ENCODE peak calls at places on chromosomes 4 and X, in six cellular contexts. One of them, this sample, is unnamed.

GRCh38 chr4:145984563-145984962 is 45.9 kb upstream of the ZNF827 start:
- DNase-seq in CD4-positive, alpha-beta T cell: no peak
- DNase-seq in foreskin fibroblast: no peak
- DNase-seq in choroid plexus epithelial cell: no peak
- DNase-seq in glutamatergic neuron: no peak
- DNase-seq in AG04450: no peak
- DNase-seq in this sample: no peak

GRCh38 chr4:108336076-108336475 is 167.3 kb upstream of the LEF1 start:
- DNase-seq in foreskin fibroblast: peak; percentile 14
- DNase-seq in choroid plexus epithelial cell: peak; percentile 50
- DNase-seq in CD4-positive, alpha-beta T cell: no peak
- DNase-seq in glutamatergic neuron: no peak
- DNase-seq in AG04450: no peak
- DNase-seq in this sample: no peak

GRCh38 chr4:52946811-52947210 is 84.7 kb downstream of the RASL11B start:
- DNase-seq in choroid plexus epithelial cell: no peak
- DNase-seq in glutamatergic neuron: no peak
- DNase-seq in foreskin fibroblast: no peak
- DNase-seq in AG04450: no peak
- DNase-seq in CD4-positive, alpha-beta T cell: no peak
- DNase-seq in this sample: no peak

GRCh38 chrX:134607523-134607922 is 50.7 kb downstream of the PLAC1 start:
- DNase-seq in choroid plexus epithelial cell: no peak
- DNase-seq in CD4-positive, alpha-beta T cell: no peak
- DNase-seq in glutamatergic neuron: no peak
- DNase-seq in foreskin fibroblast: no peak
- DNase-seq in AG04450: no peak
- DNase-seq in this sample: no peak

GRCh38 chrX:3962511-3963350 is 249.3 kb upstream of the PRKX start:
- DNase-seq in AG04450: no peak
- DNase-seq in foreskin fibroblast: peak; percentile 57
- DNase-seq in choroid plexus epithelial cell: peak; percentile 30
- DNase-seq in CD4-positive, alpha-beta T cell: no peak
- DNase-seq in glutamatergic neuron: no peak
- DNase-seq in this sample: peak; percentile 65

GRCh38 chr4:144868309-144868708 is 222.4 kb downstream of the HHIP start:
- DNase-seq in foreskin fibroblast: no peak
- DNase-seq in choroid plexus epithelial cell: no peak
- DNase-seq in CD4-positive, alpha-beta T cell: no peak
- DNase-seq in glutamatergic neuron: no peak
- DNase-seq in AG04450: no peak
- DNase-seq in this sample: no peak

GRCh38 chrX:52346462-52347165 is 22.2 kb upstream of the XAGE2 start:
- DNase-seq in CD4-positive, alpha-beta T cell: no peak
- DNase-seq in foreskin fibroblast: peak; percentile 14
- DNase-seq in AG04450: no peak
- DNase-seq in choroid plexus epithelial cell: peak; percentile 2
- DNase-seq in glutamatergic neuron: no peak
- DNase-seq in this sample: peak; percentile 48

GRCh38 chr4:137768196-137768595 is 235.9 kb upstream of the PCDH18 start:
- DNase-seq in CD4-positive, alpha-beta T cell: no peak
- DNase-seq in foreskin fibroblast: peak; percentile 30
- DNase-seq in AG04450: no peak
- DNase-seq in glutamatergic neuron: no peak
- DNase-seq in choroid plexus epithelial cell: peak; percentile 32
- DNase-seq in this sample: no peak

GRCh38 chrX:65828599-65828998 is 161.1 kb downstream of the MSN start:
- DNase-seq in AG04450: no peak
- DNase-seq in foreskin fibroblast: no peak
- DNase-seq in choroid plexus epithelial cell: no peak
- DNase-seq in glutamatergic neuron: no peak
- DNase-seq in CD4-positive, alpha-beta T cell: no peak
- DNase-seq in this sample: no peak

GRCh38 chrX:71537743-71538142 is 4.8 kb downstream of the OGT start:
- DNase-seq in glutamatergic neuron: no peak
- DNase-seq in foreskin fibroblast: no peak
- DNase-seq in AG04450: no peak
- DNase-seq in choroid plexus epithelial cell: no peak
- DNase-seq in CD4-positive, alpha-beta T cell: no peak
- DNase-seq in this sample: no peak

GRCh38 chr4:1363540-1363939 is 16.5 kb downstream of the UVSSA start:
- DNase-seq in CD4-positive, alpha-beta T cell: no peak
- DNase-seq in glutamatergic neuron: no peak
- DNase-seq in AG04450: no peak
- DNase-seq in choroid plexus epithelial cell: no peak
- DNase-seq in foreskin fibroblast: no peak
- DNase-seq in this sample: no peak

GRCh38 chr4:100688368-100688767 is 170.5 kb upstream of the EMCN start:
- DNase-seq in foreskin fibroblast: no peak
- DNase-seq in CD4-positive, alpha-beta T cell: no peak
- DNase-seq in AG04450: no peak
- DNase-seq in choroid plexus epithelial cell: no peak
- DNase-seq in glutamatergic neuron: no peak
- DNase-seq in this sample: no peak

GRCh38 chr4:148097811-148098210 is 344.4 kb downstream of the NR3C2 start:
- DNase-seq in choroid plexus epithelial cell: no peak
- DNase-seq in glutamatergic neuron: no peak
- DNase-seq in AG04450: no peak
- DNase-seq in CD4-positive, alpha-beta T cell: no peak
- DNase-seq in foreskin fibroblast: no peak
- DNase-seq in this sample: no peak

GRCh38 chrX:63513825-63514574 is 162.9 kb upstream of the SPIN4 start:
- DNase-seq in foreskin fibroblast: peak; percentile 82
- DNase-seq in choroid plexus epithelial cell: peak; percentile 77
- DNase-seq in glutamatergic neuron: no peak
- DNase-seq in AG04450: peak; percentile 56
- DNase-seq in CD4-positive, alpha-beta T cell: no peak
- DNase-seq in this sample: no peak

GRCh38 chr4:57102050-57102564 is 8.1 kb downstream of the IGFBP7 start:
- DNase-seq in foreskin fibroblast: peak; percentile 90
- DNase-seq in choroid plexus epithelial cell: peak; percentile 98
- DNase-seq in AG04450: peak; percentile 68
- DNase-seq in glutamatergic neuron: no peak
- DNase-seq in CD4-positive, alpha-beta T cell: no peak
- DNase-seq in this sample: no peak

GRCh38 chr4:17707671-17708070 is 73.8 kb downstream of the FAM184B start:
- DNase-seq in glutamatergic neuron: no peak
- DNase-seq in AG04450: no peak
- DNase-seq in foreskin fibroblast: no peak
- DNase-seq in CD4-positive, alpha-beta T cell: no peak
- DNase-seq in choroid plexus epithelial cell: no peak
- DNase-seq in this sample: no peak

GRCh38 chr4:5635826-5636196 is 72.5 kb downstream of the EVC2 start:
- DNase-seq in AG04450: peak; percentile 38
- DNase-seq in CD4-positive, alpha-beta T cell: no peak
- DNase-seq in glutamatergic neuron: no peak
- DNase-seq in foreskin fibroblast: peak; percentile 75
- DNase-seq in choroid plexus epithelial cell: peak; percentile 77
- DNase-seq in this sample: no peak

GRCh38 chrX:16869393-16870094 is 618 bp downstream of the RBBP7 start:
- DNase-seq in AG04450: no peak
- DNase-seq in choroid plexus epithelial cell: no peak
- DNase-seq in CD4-positive, alpha-beta T cell: peak; percentile 40
- DNase-seq in glutamatergic neuron: peak; percentile 54
- DNase-seq in foreskin fibroblast: peak; percentile 65
- DNase-seq in this sample: peak; percentile 67

GRCh38 chr4:53476232-53477037 is 99.0 kb downstream of the FIP1L1 start:
- DNase-seq in choroid plexus epithelial cell: peak; percentile 87
- DNase-seq in glutamatergic neuron: no peak
- DNase-seq in AG04450: peak; percentile 95
- DNase-seq in CD4-positive, alpha-beta T cell: no peak
- DNase-seq in foreskin fibroblast: peak; percentile 99
- DNase-seq in this sample: no peak

GRCh38 chrX:145405012-145405411 is 157.7 kb downstream of the SPANXN1 start:
- DNase-seq in CD4-positive, alpha-beta T cell: no peak
- DNase-seq in foreskin fibroblast: peak; percentile 0
- DNase-seq in glutamatergic neuron: no peak
- DNase-seq in choroid plexus epithelial cell: peak; percentile 13
- DNase-seq in AG04450: no peak
- DNase-seq in this sample: peak; percentile 21

GRCh38 chr4:107742791-107743190 is 22.8 kb upstream of the PAPSS1 start:
- DNase-seq in foreskin fibroblast: no peak
- DNase-seq in CD4-positive, alpha-beta T cell: no peak
- DNase-seq in AG04450: no peak
- DNase-seq in choroid plexus epithelial cell: no peak
- DNase-seq in glutamatergic neuron: no peak
- DNase-seq in this sample: no peak

GRCh38 chrX:129781134-129782014 is 1.6 kb downstream of the SASH3 start:
- DNase-seq in choroid plexus epithelial cell: peak; percentile 7
- DNase-seq in AG04450: no peak
- DNase-seq in CD4-positive, alpha-beta T cell: peak; percentile 72
- DNase-seq in foreskin fibroblast: no peak
- DNase-seq in glutamatergic neuron: no peak
- DNase-seq in this sample: no peak

GRCh38 chrX:20393944-20394343 is 127.2 kb upstream of the RPS6KA3 start:
- DNase-seq in AG04450: no peak
- DNase-seq in CD4-positive, alpha-beta T cell: no peak
- DNase-seq in choroid plexus epithelial cell: peak; percentile 13
- DNase-seq in foreskin fibroblast: no peak
- DNase-seq in glutamatergic neuron: no peak
- DNase-seq in this sample: no peak

GRCh38 chr4:184475096-184475461 is 729 bp upstream of the IRF2 start:
- DNase-seq in choroid plexus epithelial cell: peak; percentile 61
- DNase-seq in foreskin fibroblast: peak; percentile 77
- DNase-seq in AG04450: no peak
- DNase-seq in glutamatergic neuron: no peak
- DNase-seq in CD4-positive, alpha-beta T cell: peak; percentile 17
- DNase-seq in this sample: peak; percentile 13

GRCh38 chr4:190014771-190015537 is 12.1 kb downstream of the FRG2 start:
- DNase-seq in glutamatergic neuron: peak; percentile 66
- DNase-seq in AG04450: no peak
- DNase-seq in choroid plexus epithelial cell: peak; percentile 29
- DNase-seq in CD4-positive, alpha-beta T cell: no peak
- DNase-seq in foreskin fibroblast: peak; percentile 31
- DNase-seq in this sample: no peak

DNA sequence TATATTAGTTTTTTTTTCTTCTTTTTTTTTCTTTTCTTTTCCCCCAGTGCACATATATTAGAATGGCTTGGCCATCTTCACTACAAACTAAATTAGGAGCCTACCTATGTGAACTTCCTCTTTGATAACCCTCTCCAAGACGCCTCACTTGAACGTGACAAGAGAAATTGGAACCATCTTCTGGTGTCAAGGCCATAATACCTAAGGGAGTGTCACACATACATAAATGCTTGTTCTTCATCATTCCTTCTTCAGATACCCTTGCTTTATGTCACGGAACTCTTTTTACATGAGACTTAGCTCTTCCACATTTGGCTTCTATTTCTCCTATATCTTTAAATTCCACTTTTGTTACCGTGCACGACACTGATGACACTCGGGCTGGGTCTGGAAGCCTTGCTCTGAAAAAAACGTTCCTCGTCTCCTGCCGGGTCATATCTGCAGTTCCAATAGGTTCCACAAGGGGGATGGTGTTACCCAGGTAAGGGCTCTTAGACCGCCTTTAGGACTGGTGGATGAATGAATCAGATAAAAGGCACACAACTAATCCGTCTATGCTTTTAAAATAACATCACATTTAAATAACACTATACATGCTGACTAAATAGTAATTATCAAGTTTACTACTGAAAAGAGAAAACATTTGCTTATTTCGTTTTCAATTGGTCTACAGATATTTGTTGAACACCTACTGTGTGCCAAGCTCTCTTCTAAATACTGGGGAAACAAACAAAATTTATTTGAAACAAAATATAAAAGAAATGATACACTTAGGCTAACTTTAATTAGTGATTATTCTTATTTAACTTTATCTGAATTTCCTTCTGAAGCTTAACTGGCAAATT is 19.9 kb downstream of the DGAT2L6 start:
- DNase-seq in AG04450: no peak
- DNase-seq in choroid plexus epithelial cell: peak; percentile 73
- DNase-seq in glutamatergic neuron: peak; percentile 54
- DNase-seq in foreskin fibroblast: peak; percentile 53
- DNase-seq in CD4-positive, alpha-beta T cell: peak; percentile 40
- DNase-seq in this sample: peak; percentile 75
- TF ChIP-seq CTCF in AG04450: peak; percentile 61
- TF ChIP-seq CTCF in choroid plexus epithelial cell: peak; percentile 76
- TF ChIP-seq CTCF in glutamatergic neuron: peak; percentile 78
- TF ChIP-seq CTCF in foreskin fibroblast: peak; percentile 51
- TF ChIP-seq CTCF in CD4-positive, alpha-beta T cell: peak; percentile 63
- TF ChIP-seq CTCF in this sample: peak; percentile 46

GRCh38 chr4:25792200-25792791 is 70.5 kb downstream of the SEL1L3 start:
- DNase-seq in choroid plexus epithelial cell: peak; percentile 31
- DNase-seq in foreskin fibroblast: peak; percentile 11
- DNase-seq in glutamatergic neuron: peak; percentile 35
- DNase-seq in CD4-positive, alpha-beta T cell: no peak
- DNase-seq in AG04450: no peak
- DNase-seq in this sample: peak; percentile 71
- TF ChIP-seq CTCF in choroid plexus epithelial cell: peak; percentile 60
- TF ChIP-seq CTCF in foreskin fibroblast: peak; percentile 45
- TF ChIP-seq CTCF in glutamatergic neuron: no peak
- TF ChIP-seq CTCF in CD4-positive, alpha-beta T cell: no peak
- TF ChIP-seq CTCF in AG04450: peak; percentile 30
- TF ChIP-seq CTCF in this sample: peak; percentile 59

DNA sequence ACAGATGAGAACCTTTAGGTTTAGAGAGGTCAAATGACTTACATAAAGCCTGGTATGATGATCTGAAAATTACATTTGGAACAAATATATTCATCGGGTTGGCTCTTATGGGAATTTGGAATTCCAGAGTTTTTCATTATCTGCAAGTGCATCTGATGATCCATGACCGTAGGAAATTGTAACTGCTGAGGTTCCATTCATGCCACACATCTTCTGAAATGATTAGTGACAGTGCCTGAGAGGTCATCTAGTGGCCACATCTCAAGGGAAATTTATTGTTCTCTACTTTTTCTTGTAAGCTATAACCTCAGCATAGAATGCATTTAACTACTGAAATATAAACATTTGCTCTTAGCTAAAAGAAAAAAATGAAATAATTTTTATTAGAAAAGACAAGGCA is 105.8 kb upstream of the NWD2 start:
- DNase-seq in AG04450: no peak
- DNase-seq in CD4-positive, alpha-beta T cell: no peak
- DNase-seq in choroid plexus epithelial cell: no peak
- DNase-seq in foreskin fibroblast: no peak
- DNase-seq in glutamatergic neuron: no peak
- DNase-seq in this sample: no peak
- TF ChIP-seq CTCF in AG04450: no peak
- TF ChIP-seq CTCF in CD4-positive, alpha-beta T cell: no peak
- TF ChIP-seq CTCF in choroid plexus epithelial cell: no peak
- TF ChIP-seq CTCF in foreskin fibroblast: no peak
- TF ChIP-seq CTCF in glutamatergic neuron: no peak
- TF ChIP-seq CTCF in this sample: no peak

GRCh38 chrX:104306180-104306579 is 51.4 kb upstream of the ESX1 start:
- DNase-seq in CD4-positive, alpha-beta T cell: no peak
- DNase-seq in foreskin fibroblast: no peak
- DNase-seq in choroid plexus epithelial cell: no peak
- DNase-seq in AG04450: no peak
- DNase-seq in glutamatergic neuron: no peak
- DNase-seq in this sample: no peak

GRCh38 chrX:104307341-104307740 is 52.6 kb upstream of the ESX1 start:
- DNase-seq in foreskin fibroblast: peak; percentile 9
- DNase-seq in AG04450: no peak
- DNase-seq in glutamatergic neuron: no peak
- DNase-seq in choroid plexus epithelial cell: no peak
- DNase-seq in CD4-positive, alpha-beta T cell: no peak
- DNase-seq in this sample: no peak

GRCh38 chrX:104310084-104310483 is 55.4 kb upstream of the ESX1 start:
- DNase-seq in AG04450: no peak
- DNase-seq in CD4-positive, alpha-beta T cell: no peak
- DNase-seq in glutamatergic neuron: no peak
- DNase-seq in choroid plexus epithelial cell: peak; percentile 66
- DNase-seq in foreskin fibroblast: peak; percentile 61
- DNase-seq in this sample: no peak

GRCh38 chrX:104310657-104311056 is 55.9 kb upstream of the ESX1 start:
- DNase-seq in AG04450: no peak
- DNase-seq in foreskin fibroblast: no peak
- DNase-seq in choroid plexus epithelial cell: no peak
- DNase-seq in glutamatergic neuron: no peak
- DNase-seq in CD4-positive, alpha-beta T cell: no peak
- DNase-seq in this sample: no peak

GRCh38 chrX:104309169-104309568 is 54.4 kb upstream of the ESX1 start:
- DNase-seq in CD4-positive, alpha-beta T cell: no peak
- DNase-seq in glutamatergic neuron: no peak
- DNase-seq in AG04450: no peak
- DNase-seq in foreskin fibroblast: no peak
- DNase-seq in choroid plexus epithelial cell: no peak
- DNase-seq in this sample: no peak
- TF ChIP-seq CTCF in CD4-positive, alpha-beta T cell: no peak
- TF ChIP-seq CTCF in glutamatergic neuron: no peak
- TF ChIP-seq CTCF in AG04450: peak; percentile 18
- TF ChIP-seq CTCF in foreskin fibroblast: peak; percentile 6
- TF ChIP-seq CTCF in choroid plexus epithelial cell: peak; percentile 19
- TF ChIP-seq CTCF in this sample: no peak